ENCODE peak calls at places on chromosomes 6 and 20, in ten cellular contexts. X is SHP77; T is stimulated activated naive CD8-positive, alpha-beta T cell treated with anti-CD3 and anti-CD28 coated beads, Interleukin-15, Interleukin-2, amounts not matched to agents 100 U/mL and 50 U/mL, for 24 hours; I is body of pancreas; Z is Jurkat, Clone E6-1; J is aorta; Y is fibroblast of villous mesenchyme; Q is adipocyte; U is A549; E is amniotic stem cell. L is an unnamed sample.

GRCh38 chr20:50146732-50147662 is 6.5 kb downstream of the PEDS1 start:
- DNase-seq in X (no peak), T (peak; percentile 72), I (no peak), Z (peak; percentile 87), J (no peak), Y (no peak), Q (peak; percentile 43), U (no peak), E (no peak), L (no peak)

GRCh38 chr20:18057106-18057993 is at the start of gene OVOL2:
- DNase-seq in X (no peak), T (peak; percentile 4), I (peak; percentile 94), Z (no peak), J (no peak), Y (no peak), Q (no peak), U (peak; percentile 39), E (no peak), L (peak; percentile 62)

GRCh38 chr6:24205020-24205492 is 79.0 kb downstream of the NRSN1 start:
- DNase-seq in X (peak; percentile 28), T (no peak), I (no peak), Z (peak; percentile 48), J (no peak), Y (peak; percentile 44), Q (peak; percentile 75), U (peak; percentile 39), E (peak; percentile 10), L (no peak)

GRCh38 chr20:24462461-24463010 is 6.9 kb upstream of the SYNDIG1 start:
- DNase-seq in X (no peak), T (no peak), I (no peak), Z (no peak), J (no peak), Y (no peak), Q (no peak), U (no peak), E (no peak), L (no peak)

GRCh38 chr20:1845701-1846100 is 49.5 kb upstream of the SIRPA start:
- DNase-seq in X (no peak), T (no peak), I (no peak), Z (no peak), J (no peak), Y (no peak), Q (no peak), U (no peak), E (no peak), L (no peak)

GRCh38 chr20:8996817-8997512 is 71.9 kb upstream of the PLCB4 start:
- DNase-seq in X (no peak), T (no peak), I (no peak), Z (no peak), J (no peak), Y (no peak), Q (no peak), U (no peak), E (no peak), L (no peak)

GRCh38 chr20:50224553-50225255 is 34.1 kb downstream of the CEBPB start:
- DNase-seq in X (no peak), T (peak; percentile 12), I (peak; percentile 28), Z (no peak), J (peak; percentile 91), Y (peak; percentile 96), Q (peak; percentile 97), U (no peak), E (peak; percentile 73), L (no peak)

GRCh38 chr6:67683960-67684359 is 951.1 kb upstream of the ADGRB3 start:
- DNase-seq in X (no peak), T (no peak), I (no peak), Z (no peak), J (no peak), Y (peak; percentile 17), Q (peak; percentile 20), U (no peak), E (peak; percentile 6), L (no peak)

GRCh38 chr20:56386219-56386618 is 5.8 kb downstream of the AURKA start:
- DNase-seq in X (no peak), T (no peak), I (no peak), Z (no peak), J (no peak), Y (no peak), Q (no peak), U (no peak), E (no peak), L (no peak)

GRCh38 chr20:55500130-55500529 is 505.2 kb downstream of the CBLN4 start:
- DNase-seq in X (no peak), T (no peak), I (no peak), Z (no peak), J (no peak), Y (no peak), Q (no peak), U (no peak), E (no peak), L (no peak)

GRCh38 chr6:43856005-43856765 is 86.2 kb downstream of the VEGFA start:
- DNase-seq in X (no peak), T (no peak), I (peak; percentile 67), Z (no peak), J (no peak), Y (peak; percentile 54), Q (peak; percentile 26), U (peak; percentile 50), E (no peak), L (no peak)

GRCh38 chr20:57143173-57143572 is 123.3 kb downstream of the BMP7 start:
- DNase-seq in X (no peak), T (no peak), I (no peak), Z (no peak), J (peak; percentile 35), Y (no peak), Q (no peak), U (no peak), E (no peak), L (no peak)

GRCh38 chr6:99618649-99619408 is 12.2 kb downstream of the PRDM13 start:
- DNase-seq in X (no peak), T (no peak), I (no peak), Z (no peak), J (no peak), Y (no peak), Q (no peak), U (no peak), E (no peak), L (no peak)

GRCh38 chr6:42877695-42878094 is 1.7 kb upstream of the RPL7L1 start:
- DNase-seq in X (no peak), T (no peak), I (no peak), Z (no peak), J (no peak), Y (no peak), Q (no peak), U (no peak), E (no peak), L (no peak)

GRCh38 chr6:31202259-31203166 is 32.0 kb upstream of the POU5F1 start:
- DNase-seq in X (no peak), T (peak; percentile 37), I (no peak), Z (no peak), J (no peak), Y (no peak), Q (no peak), U (no peak), E (no peak), L (no peak)

GRCh38 chr20:47355489-47356219 is 845 bp downstream of the ZMYND8 start:
- DNase-seq in X (no peak), T (no peak), I (no peak), Z (no peak), J (no peak), Y (no peak), Q (peak; percentile 16), U (no peak), E (no peak), L (no peak)

GRCh38 chr20:18284805-18285533 is 3.4 kb upstream of the ZNF133 start:
- DNase-seq in X (no peak), T (no peak), I (no peak), Z (no peak), J (no peak), Y (peak; percentile 17), Q (peak; percentile 22), U (peak; percentile 33), E (no peak), L (no peak)

GRCh38 chr6:169752074-169752623 is 727 bp downstream of the ERMARD start:
- DNase-seq in X (peak; percentile 30), T (peak; percentile 14), I (no peak), Z (no peak), J (no peak), Y (no peak), Q (peak; percentile 26), U (no peak), E (no peak), L (no peak)

GRCh38 chr20:32563311-32564272 is 21.5 kb downstream of the NOL4L start:
- DNase-seq in X (no peak), T (no peak), I (no peak), Z (no peak), J (no peak), Y (no peak), Q (no peak), U (no peak), E (no peak), L (no peak)

GRCh38 chr6:4039348-4039747 is 39.6 kb downstream of the FAM217A start:
- DNase-seq in X (no peak), T (no peak), I (no peak), Z (no peak), J (no peak), Y (peak; percentile 31), Q (peak; percentile 69), U (no peak), E (no peak), L (no peak)

GRCh38 chr6:1326535-1327121 is 14.7 kb downstream of the FOXQ1 start:
- DNase-seq in X (no peak), T (no peak), I (no peak), Z (no peak), J (no peak), Y (peak; percentile 33), Q (no peak), U (no peak), E (no peak), L (no peak)

GRCh38 chr20:35839891-35840290 is 68.1 kb downstream of the PHF20 start:
- DNase-seq in X (no peak), T (no peak), I (no peak), Z (peak; percentile 6), J (no peak), Y (no peak), Q (no peak), U (no peak), E (no peak), L (no peak)

GRCh38 chr6:37952027-37952426 is 132.5 kb downstream of the ZFAND3 start:
- DNase-seq in X (no peak), T (no peak), I (no peak), Z (no peak), J (no peak), Y (peak; percentile 37), Q (no peak), U (no peak), E (no peak), L (no peak)

GRCh38 chr6:82246802-82247633 is 526 bp downstream of the IBTK start:
- DNase-seq in X (peak; percentile 56), T (no peak), I (peak; percentile 59), Z (peak; percentile 16), J (peak; percentile 84), Y (peak; percentile 54), Q (peak; percentile 78), U (peak; percentile 74), E (no peak), L (no peak)

GRCh38 chr6:170034294-170034693 is 256.6 kb downstream of the DLL1 start:
- DNase-seq in X (no peak), T (no peak), I (peak; percentile 12), Z (no peak), J (peak; percentile 51), Y (no peak), Q (no peak), U (no peak), E (no peak), L (no peak)

GRCh38 chr6:101537917-101538316 is 144.4 kb downstream of the GRIK2 start:
- DNase-seq in X (no peak), T (no peak), I (no peak), Z (no peak), J (no peak), Y (no peak), Q (peak; percentile 69), U (no peak), E (no peak), L (no peak)

GRCh38 chr6:16669227-16669626 is 92.0 kb downstream of the ATXN1 start:
- DNase-seq in X (no peak), T (peak; percentile 65), I (no peak), Z (peak; percentile 18), J (no peak), Y (peak; percentile 53), Q (peak; percentile 62), U (peak; percentile 54), E (no peak), L (no peak)

GRCh38 chr6:102549221-102549874 is 1155.8 kb downstream of the GRIK2 start:
- DNase-seq in X (no peak), T (no peak), I (no peak), Z (no peak), J (no peak), Y (no peak), Q (no peak), U (no peak), E (no peak), L (no peak)

L was measured in NCI-H1048.